ENCODE peak calls at places on chromosomes 1 and 21, in five cellular contexts. One of them, this sample, is unnamed. For H3K4me1, the result is how much of the 10 kb centered on the place peaks cover.

GRCh38 chr1:117467336-117467735 is 100.1 kb downstream of the MAN1A2 start:
- DNase-seq in psoas muscle: no peak
- DNase-seq in MM.1S: no peak
- DNase-seq in ovary: no peak
- DNase-seq in adrenal gland: no peak
- DNase-seq in this sample: no peak

GRCh38 chr1:169238506-169238905 is 129.1 kb downstream of the NME7 start:
- DNase-seq in psoas muscle: no peak
- DNase-seq in MM.1S: no peak
- DNase-seq in ovary: no peak
- DNase-seq in adrenal gland: no peak
- DNase-seq in this sample: no peak

GRCh38 chr1:158177705-158178450 is 2.8 kb upstream of the CD1D start:
- DNase-seq in psoas muscle: peak
- DNase-seq in MM.1S: peak
- DNase-seq in ovary: peak
- DNase-seq in adrenal gland: peak
- DNase-seq in this sample: peak

GRCh38 chr21:44959376-44960091 is 19.7 kb downstream of the SLX9 start:
- DNase-seq in psoas muscle: peak
- DNase-seq in MM.1S: no peak
- DNase-seq in ovary: no peak
- DNase-seq in adrenal gland: no peak
- DNase-seq in this sample: no peak

GRCh38 chr1:195899762-195900352 is 708.4 kb downstream of the KCNT2 start:
- DNase-seq in psoas muscle: no peak
- DNase-seq in MM.1S: no peak
- DNase-seq in ovary: no peak
- DNase-seq in adrenal gland: no peak
- DNase-seq in this sample: no peak

GRCh38 chr1:62209931-62210595 is 15.4 kb downstream of the L1TD1 start:
- DNase-seq in psoas muscle: no peak
- DNase-seq in MM.1S: no peak
- DNase-seq in ovary: no peak
- DNase-seq in adrenal gland: no peak
- DNase-seq in this sample: no peak

GRCh38 chr1:184859381-184860105 is 104.9 kb upstream of the EDEM3 start:
- DNase-seq in psoas muscle: no peak
- DNase-seq in MM.1S: no peak
- DNase-seq in ovary: no peak
- DNase-seq in adrenal gland: no peak
- DNase-seq in this sample: no peak

GRCh38 chr1:177200290-177200689 is 29.5 kb downstream of the BRINP2 start:
- DNase-seq in psoas muscle: no peak
- DNase-seq in MM.1S: no peak
- DNase-seq in ovary: no peak
- DNase-seq in adrenal gland: no peak
- DNase-seq in this sample: no peak

GRCh38 chr1:212980123-212980800 is 29.9 kb downstream of the VASH2 start:
- DNase-seq in psoas muscle: no peak
- DNase-seq in MM.1S: no peak
- DNase-seq in ovary: no peak
- DNase-seq in adrenal gland: peak
- DNase-seq in this sample: no peak

GRCh38 chr1:23421343-23421742 is 3.2 kb downstream of the TCEA3 start:
- DNase-seq in psoas muscle: no peak
- DNase-seq in MM.1S: no peak
- DNase-seq in ovary: no peak
- DNase-seq in adrenal gland: no peak
- DNase-seq in this sample: no peak

DNA sequence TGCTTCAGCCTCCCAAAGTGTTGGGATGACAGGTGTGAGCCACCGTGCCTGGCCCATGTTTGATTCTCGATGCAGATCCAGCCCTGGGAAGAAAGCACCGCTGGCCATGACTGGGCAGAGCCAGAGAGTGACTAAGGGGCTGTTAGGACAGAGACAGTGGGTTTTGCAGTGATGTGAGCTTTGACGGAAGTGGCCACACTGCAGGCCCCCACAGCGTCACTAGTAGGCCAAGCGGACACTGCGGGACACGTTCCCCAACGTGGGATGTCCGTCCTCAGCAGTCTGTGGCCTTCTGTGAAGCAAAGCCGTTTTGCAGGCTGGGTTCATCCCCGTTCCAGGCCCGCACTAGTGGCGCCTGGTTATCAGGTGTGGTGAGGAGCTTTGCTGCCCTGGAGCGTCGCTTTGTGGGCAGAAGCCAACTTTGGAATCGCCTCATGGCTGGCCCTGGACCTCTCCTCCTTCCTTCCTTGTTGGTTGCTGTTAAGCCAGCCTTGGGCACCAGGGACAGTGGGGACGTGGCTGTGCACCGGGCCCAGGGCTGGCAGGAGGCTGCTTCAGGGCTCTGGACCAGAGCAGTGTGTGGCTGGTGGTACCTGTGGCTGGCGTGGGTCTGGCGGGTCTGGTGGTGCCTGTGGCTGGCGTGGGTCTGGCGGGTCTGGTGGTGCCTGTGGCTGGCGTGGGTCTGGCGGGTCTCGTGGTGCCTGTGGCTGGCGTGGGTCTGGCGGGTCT is 41.2 kb downstream of the SKI start:
- DNase-seq in psoas muscle: peak
- DNase-seq in MM.1S: no peak
- DNase-seq in ovary: peak
- DNase-seq in adrenal gland: no peak
- DNase-seq in this sample: no peak
- H3K4me1 ChIP-seq in psoas muscle: half or more
- H3K4me1 ChIP-seq in MM.1S: under half
- H3K4me1 ChIP-seq in ovary: half or more
- H3K4me1 ChIP-seq in adrenal gland: under half
- H3K4me1 ChIP-seq in this sample: under half

DNA sequence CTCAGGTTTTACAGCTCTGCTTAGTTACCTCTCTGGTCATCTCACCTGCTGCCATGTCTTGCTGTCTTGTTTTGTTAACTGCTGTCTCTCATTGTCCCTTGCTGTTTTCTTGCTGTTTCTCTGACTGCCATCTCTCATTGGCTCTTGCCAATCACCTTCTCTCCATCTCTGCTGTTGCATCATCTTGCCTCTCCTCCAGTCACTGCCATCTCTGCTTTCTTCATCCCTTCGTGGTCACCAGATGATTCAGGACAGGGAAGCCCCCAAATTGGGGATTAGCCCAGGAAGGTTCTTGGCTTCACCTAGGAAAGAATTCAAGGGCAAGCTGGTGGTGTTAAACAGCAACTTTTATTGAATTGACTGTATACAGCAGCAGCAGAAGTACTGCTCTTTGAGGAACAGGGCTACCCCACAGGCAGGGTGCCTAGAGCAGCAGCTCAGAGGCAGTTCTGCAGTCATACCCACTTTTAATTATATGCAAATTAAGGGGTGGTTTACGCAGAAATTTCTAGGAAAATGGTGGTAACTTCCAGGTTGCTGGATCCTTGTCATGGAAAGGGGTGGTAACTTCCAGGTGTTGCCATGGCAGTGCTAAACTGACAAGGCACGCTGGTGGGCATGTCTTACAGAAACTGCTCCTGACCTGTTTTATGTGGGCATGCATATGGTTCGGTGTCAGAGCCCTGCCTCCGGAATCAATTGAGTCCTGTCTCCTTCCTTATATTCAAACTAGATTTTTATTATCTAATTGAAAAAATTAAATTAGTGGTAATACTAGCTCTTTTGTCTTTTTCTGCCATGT is 33.4 kb downstream of the SUCO start:
- DNase-seq in psoas muscle: no peak
- DNase-seq in MM.1S: no peak
- DNase-seq in ovary: no peak
- DNase-seq in adrenal gland: no peak
- DNase-seq in this sample: no peak
- H3K4me1 ChIP-seq in psoas muscle: under half
- H3K4me1 ChIP-seq in MM.1S: under half
- H3K4me1 ChIP-seq in ovary: under half
- H3K4me1 ChIP-seq in adrenal gland: under half
- H3K4me1 ChIP-seq in this sample: under half

GRCh38 chr1:91842563-91842962 is 43.4 kb downstream of the TGFBR3 start:
- DNase-seq in psoas muscle: no peak
- DNase-seq in MM.1S: no peak
- DNase-seq in ovary: no peak
- DNase-seq in adrenal gland: no peak
- DNase-seq in this sample: no peak

GRCh38 chr1:91843843-91844242 is 42.1 kb downstream of the TGFBR3 start:
- DNase-seq in psoas muscle: no peak
- DNase-seq in MM.1S: no peak
- DNase-seq in ovary: no peak
- DNase-seq in adrenal gland: no peak
- DNase-seq in this sample: no peak

GRCh38 chr1:91844862-91845528 is 41.0 kb downstream of the TGFBR3 start:
- DNase-seq in psoas muscle: peak
- DNase-seq in MM.1S: no peak
- DNase-seq in ovary: no peak
- DNase-seq in adrenal gland: peak
- DNase-seq in this sample: peak

GRCh38 chr1:91847851-91848250 is 38.1 kb downstream of the TGFBR3 start:
- DNase-seq in psoas muscle: no peak
- DNase-seq in MM.1S: no peak
- DNase-seq in ovary: no peak
- DNase-seq in adrenal gland: no peak
- DNase-seq in this sample: no peak

DNA sequence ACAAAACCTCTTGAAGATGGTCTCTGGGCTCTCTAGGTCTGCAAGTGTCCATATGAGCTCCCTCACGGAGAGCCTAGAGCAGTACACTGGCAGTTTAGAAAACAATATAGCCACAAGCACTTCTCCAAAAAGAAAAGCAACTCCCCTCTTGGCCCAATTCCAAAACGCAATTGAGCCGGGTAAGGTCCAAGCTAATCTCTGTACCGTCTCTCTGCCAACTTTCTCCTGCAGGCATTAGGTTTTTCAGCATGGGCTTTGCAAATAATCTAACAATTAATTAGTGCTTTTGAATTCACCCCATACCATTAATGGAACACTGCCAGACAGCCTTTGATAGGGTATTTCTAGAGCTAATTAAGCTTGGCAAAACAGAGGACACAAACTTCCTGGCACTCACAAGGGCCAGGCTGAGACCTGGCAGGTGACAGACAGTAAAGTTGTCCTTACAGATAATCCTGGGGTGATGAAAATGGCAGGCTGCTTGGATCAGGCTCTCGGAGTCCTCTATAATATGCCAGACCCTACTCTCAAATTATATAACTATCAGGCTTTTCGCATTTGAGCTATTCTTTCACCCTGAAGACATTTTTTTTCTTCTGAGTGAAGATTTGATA is 39.8 kb downstream of the TGFBR3 start:
- DNase-seq in psoas muscle: no peak
- DNase-seq in MM.1S: no peak
- DNase-seq in ovary: no peak
- DNase-seq in adrenal gland: peak
- DNase-seq in this sample: peak
- H3K4me1 ChIP-seq in psoas muscle: under half
- H3K4me1 ChIP-seq in MM.1S: under half
- H3K4me1 ChIP-seq in ovary: under half
- H3K4me1 ChIP-seq in adrenal gland: under half
- H3K4me1 ChIP-seq in this sample: under half

GRCh38 chr1:58821309-58821708 is 37.5 kb upstream of the JUN start:
- DNase-seq in psoas muscle: no peak
- DNase-seq in MM.1S: no peak
- DNase-seq in ovary: no peak
- DNase-seq in adrenal gland: no peak
- DNase-seq in this sample: no peak

GRCh38 chr1:58829861-58830260 is 46.0 kb upstream of the JUN start:
- DNase-seq in psoas muscle: no peak
- DNase-seq in MM.1S: no peak
- DNase-seq in ovary: no peak
- DNase-seq in adrenal gland: no peak
- DNase-seq in this sample: no peak

GRCh38 chr1:58823481-58824010 is 39.7 kb upstream of the JUN start:
- DNase-seq in psoas muscle: no peak
- DNase-seq in MM.1S: no peak
- DNase-seq in ovary: no peak
- DNase-seq in adrenal gland: no peak
- DNase-seq in this sample: peak

GRCh38 chr1:58824753-58825389 is 41.0 kb upstream of the JUN start:
- DNase-seq in psoas muscle: no peak
- DNase-seq in MM.1S: no peak
- DNase-seq in ovary: no peak
- DNase-seq in adrenal gland: no peak
- DNase-seq in this sample: no peak

DNA sequence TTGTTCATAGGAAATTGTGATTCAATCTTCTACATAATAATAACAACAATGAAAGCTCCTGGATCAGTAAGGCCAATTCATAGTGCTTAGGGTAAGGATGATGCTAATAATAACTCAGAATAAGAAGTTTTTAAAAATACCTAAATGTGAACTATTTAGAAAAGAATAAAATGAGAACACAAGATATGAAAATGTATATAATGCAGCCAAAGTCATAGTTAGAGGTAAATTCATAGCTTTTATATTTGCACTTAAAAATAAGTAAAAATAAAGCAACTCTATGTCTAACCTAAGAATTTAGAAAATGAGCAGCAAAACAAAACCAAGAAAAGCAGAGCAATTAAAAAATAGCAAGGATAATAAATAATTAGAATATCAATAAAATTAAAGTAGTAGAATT is 43.5 kb upstream of the JUN start:
- DNase-seq in psoas muscle: no peak
- DNase-seq in MM.1S: no peak
- DNase-seq in ovary: no peak
- DNase-seq in adrenal gland: no peak
- DNase-seq in this sample: no peak
- H3K4me1 ChIP-seq in psoas muscle: under half
- H3K4me1 ChIP-seq in MM.1S: under half
- H3K4me1 ChIP-seq in ovary: under half
- H3K4me1 ChIP-seq in adrenal gland: under half
- H3K4me1 ChIP-seq in this sample: under half

This sample was measured in SJSA1.